ENCODE peak calls at places on chromosome 19, in four cellular contexts. C is A172, B is body of pancreas, F is germinal center. G is an unnamed sample.

GRCh38 chr19:47542030-47542475 is 27.2 kb upstream of the NAPA start:
- DNase-seq in B (no peak), C (no peak), F (no peak), G (no peak)

GRCh38 chr19:46945668-46946067 is 74.0 kb upstream of the NPAS1 start:
- DNase-seq in F (no peak), B (no peak), C (no peak), G (no peak)

GRCh38 chr19:49475995-49476880 is 2.2 kb downstream of the FLT3LG start:
- DNase-seq in B (no peak), C (no peak), F (peak; percentile 38), G (no peak)

GRCh38 chr19:39093761-39094160 is 9.6 kb downstream of the ACP7 start:
- DNase-seq in F (no peak), B (no peak), C (peak; percentile 67), G (no peak)

GRCh38 chr19:39710333-39710890 is 6.1 kb downstream of the LGALS14 start:
- DNase-seq in C (no peak), B (no peak), F (no peak), G (no peak)

GRCh38 chr19:29724102-29724641 is 9.1 kb upstream of the C19orf12 start:
- DNase-seq in F (no peak), B (no peak), C (no peak), G (no peak)

GRCh38 chr19:50272263-50272897 is 56.8 kb downstream of the KCNC3 start:
- DNase-seq in F (no peak), C (no peak), B (no peak), G (no peak)

GRCh38 chr19:48480151-48480475 is 10.9 kb downstream of the CYTH2 start:
- DNase-seq in F (no peak), C (no peak), B (peak; percentile 65), G (no peak)

GRCh38 chr19:47228937-47229673 is 1.9 kb downstream of the BBC3 start:
- DNase-seq in F (no peak), C (no peak), B (no peak), G (no peak)

GRCh38 chr19:28435551-28436261 is 777.2 kb downstream of the UQCRFS1 start:
- DNase-seq in C (no peak), F (no peak), B (no peak), G (no peak)